ENCODE peak calls at places on chromosomes 11 and 22, in four cellular contexts. One of them, this sample, is unnamed.

GRCh38 chr11:110148775-110149744 is 55.9 kb downstream of the ZC3H12C start:
- DNase-seq in H1: no peak
- DNase-seq in HepG2: no peak
- DNase-seq in IMR-90: peak; percentile 92
- DNase-seq in this sample: no peak

GRCh38 chr11:41499429-41499828 is 40.0 kb upstream of the LRRC4C start:
- DNase-seq in H1: no peak
- DNase-seq in IMR-90: no peak
- DNase-seq in HepG2: no peak
- DNase-seq in this sample: no peak

GRCh38 chr11:27520226-27520625 is 13.7 kb upstream of the LIN7C start:
- DNase-seq in IMR-90: no peak
- DNase-seq in H1: no peak
- DNase-seq in HepG2: no peak
- DNase-seq in this sample: no peak

GRCh38 chr11:125903753-125904659 is at the start of gene DDX25:
- DNase-seq in IMR-90: no peak
- DNase-seq in HepG2: no peak
- DNase-seq in H1: peak; percentile 33
- DNase-seq in this sample: no peak

GRCh38 chr11:69165775-69166174 is 10.0 kb downstream of the SMIM38 start:
- DNase-seq in HepG2: no peak
- DNase-seq in IMR-90: no peak
- DNase-seq in H1: no peak
- DNase-seq in this sample: no peak

GRCh38 chr11:67504950-67505561 is at the start of gene PITPNM1:
- DNase-seq in IMR-90: peak; percentile 24
- DNase-seq in HepG2: peak; percentile 29
- DNase-seq in H1: no peak
- DNase-seq in this sample: no peak

GRCh38 chr11:30346068-30346688 is 23.3 kb downstream of the ARL14EP start:
- DNase-seq in HepG2: peak; percentile 52
- DNase-seq in IMR-90: peak; percentile 62
- DNase-seq in H1: no peak
- DNase-seq in this sample: no peak

GRCh38 chr11:66904055-66904454 is 47.2 kb downstream of the LRFN4 start:
- DNase-seq in IMR-90: peak; percentile 23
- DNase-seq in H1: no peak
- DNase-seq in HepG2: no peak
- DNase-seq in this sample: no peak

GRCh38 chr11:74719011-74719410 is 12.2 kb downstream of the CHRDL2 start:
- DNase-seq in IMR-90: no peak
- DNase-seq in H1: no peak
- DNase-seq in HepG2: no peak
- DNase-seq in this sample: no peak

GRCh38 chr11:74717211-74717997 is 13.8 kb downstream of the CHRDL2 start:
- DNase-seq in HepG2: no peak
- DNase-seq in H1: no peak
- DNase-seq in IMR-90: no peak
- DNase-seq in this sample: no peak

GRCh38 chr11:74721479-74721835 is 9.8 kb downstream of the CHRDL2 start:
- DNase-seq in H1: no peak
- DNase-seq in HepG2: no peak
- DNase-seq in IMR-90: no peak
- DNase-seq in this sample: no peak

GRCh38 chr11:74723511-74723910 is 7.7 kb downstream of the CHRDL2 start:
- DNase-seq in HepG2: no peak
- DNase-seq in H1: no peak
- DNase-seq in IMR-90: no peak
- DNase-seq in this sample: no peak

DNA sequence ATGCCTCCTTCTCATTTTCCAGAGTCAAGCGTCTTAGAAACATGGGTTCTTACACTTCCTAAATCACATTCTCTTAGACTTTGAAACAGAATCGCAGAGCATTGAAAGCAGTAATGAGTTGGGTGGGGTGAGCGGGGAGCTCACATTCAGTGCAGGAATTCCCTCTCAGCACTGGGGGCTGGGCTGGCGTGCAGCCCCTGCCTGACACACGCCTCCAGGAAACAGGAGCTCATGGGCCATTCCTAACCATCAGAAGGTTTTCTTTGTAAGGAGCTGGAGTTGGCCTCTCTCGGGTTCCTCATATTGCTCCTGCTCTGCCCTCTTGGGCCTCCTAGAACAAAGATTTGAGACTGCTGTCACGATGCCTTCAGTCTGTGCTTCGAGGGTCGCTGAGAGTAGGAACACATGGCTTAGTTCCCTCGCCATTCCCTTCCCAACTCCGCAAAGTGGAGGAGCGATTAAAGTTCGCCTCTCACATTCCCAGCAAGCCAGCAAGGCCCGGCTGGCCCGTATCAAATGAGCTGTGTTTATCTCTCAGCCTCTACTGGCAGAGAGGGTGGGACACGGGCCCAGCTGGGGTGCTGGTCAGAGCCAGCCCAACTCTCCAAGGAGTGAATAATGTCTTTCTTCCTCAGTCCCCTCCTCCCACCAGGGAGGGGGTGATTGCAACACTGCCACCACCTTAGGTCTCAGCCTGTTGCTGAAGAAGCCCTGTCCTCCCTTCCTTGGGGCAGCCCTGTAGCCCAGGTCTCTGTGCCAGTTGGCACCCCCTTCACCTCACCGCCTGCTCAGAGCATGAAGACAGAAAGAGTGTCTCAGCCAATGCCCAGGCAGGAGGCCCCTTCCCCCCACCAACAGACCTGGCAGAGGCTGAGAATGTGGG is 10.4 kb downstream of the CHRDL2 start:
- DNase-seq in HepG2: no peak
- DNase-seq in H1: no peak
- DNase-seq in IMR-90: peak; percentile 89
- DNase-seq in this sample: no peak
- TF ChIP-seq CEBPB in HepG2: no peak
- TF ChIP-seq CEBPB in H1: peak; percentile 62
- TF ChIP-seq CEBPB in IMR-90: peak; percentile 96
- TF ChIP-seq CEBPB in this sample: no peak

GRCh38 chr11:86473991-86474833 is 99.5 kb downstream of the CCDC81 start:
- DNase-seq in H1: no peak
- DNase-seq in HepG2: no peak
- DNase-seq in IMR-90: peak; percentile 86
- DNase-seq in this sample: no peak
- TF ChIP-seq CEBPB in H1: no peak
- TF ChIP-seq CEBPB in HepG2: no peak
- TF ChIP-seq CEBPB in IMR-90: no peak
- TF ChIP-seq CEBPB in this sample: no peak

DNA sequence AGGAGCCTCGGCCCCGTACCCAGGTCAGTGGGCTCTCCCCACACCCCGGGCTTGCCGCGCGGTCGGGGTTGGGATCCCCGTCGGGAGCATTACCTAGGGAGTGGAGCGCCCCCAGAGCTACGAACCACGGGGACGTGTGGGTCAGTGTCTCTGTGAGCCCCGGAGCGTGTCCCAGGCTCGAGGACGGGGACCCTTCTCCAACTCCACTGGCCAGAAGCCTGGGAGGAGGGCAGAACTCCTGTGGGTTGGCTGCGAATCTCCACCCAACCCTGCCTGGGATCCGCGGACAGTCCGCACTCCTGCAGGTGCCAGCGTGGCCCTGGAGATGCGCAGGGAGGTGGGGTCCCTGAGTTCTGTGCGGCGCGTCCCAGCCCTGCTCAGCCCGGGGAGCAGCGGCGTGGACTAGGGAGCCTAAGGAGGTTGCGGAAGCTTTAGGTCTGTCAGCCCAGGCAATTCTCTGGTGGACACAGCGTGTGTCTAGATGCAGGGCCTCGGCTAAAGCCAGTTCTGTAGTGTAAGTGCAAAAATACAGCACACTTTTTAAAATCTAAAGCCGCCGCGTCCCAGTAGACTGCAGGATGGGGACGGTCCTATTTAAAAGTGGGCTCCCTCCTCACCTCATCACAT is 413 bp downstream of the PPFIBP2 start:
- DNase-seq in HepG2: no peak
- DNase-seq in H1: no peak
- DNase-seq in IMR-90: no peak
- DNase-seq in this sample: no peak
- TF ChIP-seq CEBPB in HepG2: no peak
- TF ChIP-seq CEBPB in H1: no peak
- TF ChIP-seq CEBPB in IMR-90: no peak
- TF ChIP-seq CEBPB in this sample: no peak

GRCh38 chr11:23233075-23233474 is 372.8 kb upstream of the CCDC179 start:
- DNase-seq in HepG2: no peak
- DNase-seq in H1: no peak
- DNase-seq in IMR-90: peak; percentile 76
- DNase-seq in this sample: no peak
- TF ChIP-seq CEBPB in HepG2: no peak
- TF ChIP-seq CEBPB in H1: no peak
- TF ChIP-seq CEBPB in IMR-90: peak; percentile 7
- TF ChIP-seq CEBPB in this sample: no peak

DNA sequence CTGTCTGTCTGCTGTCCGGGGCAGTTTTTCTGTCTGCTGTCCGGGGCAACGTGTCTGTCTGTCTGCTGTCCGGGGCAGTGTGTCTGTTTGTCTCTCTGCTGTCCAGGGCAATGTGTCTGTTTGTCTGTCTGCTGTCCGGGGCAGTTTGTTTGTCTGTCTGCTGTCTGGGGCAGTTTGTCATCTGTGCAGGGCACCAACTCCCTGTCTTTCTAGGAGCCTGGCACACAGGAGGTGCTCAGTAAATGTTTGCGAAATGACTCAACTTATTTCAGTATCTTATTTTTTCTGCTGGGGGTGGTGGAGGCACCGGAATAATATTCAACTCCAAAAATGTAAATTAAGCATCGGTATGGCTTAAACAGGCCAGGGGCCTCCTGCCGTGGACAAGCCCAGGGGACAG is 12.0 kb upstream of the TTLL12 start:
- DNase-seq in H1: no peak
- DNase-seq in HepG2: no peak
- DNase-seq in IMR-90: no peak
- DNase-seq in this sample: no peak
- TF ChIP-seq CEBPB in H1: no peak
- TF ChIP-seq CEBPB in HepG2: no peak
- TF ChIP-seq CEBPB in IMR-90: no peak
- TF ChIP-seq CEBPB in this sample: no peak

GRCh38 chr11:85718991-85719807 is 33.2 kb upstream of the CCDC89 start:
- DNase-seq in IMR-90: peak; percentile 100
- DNase-seq in H1: peak; percentile 31
- DNase-seq in HepG2: peak; percentile 3
- DNase-seq in this sample: no peak
- TF ChIP-seq CEBPB in IMR-90: peak; percentile 53
- TF ChIP-seq CEBPB in H1: no peak
- TF ChIP-seq CEBPB in HepG2: no peak
- TF ChIP-seq CEBPB in this sample: no peak